ENCODE peak calls at places on chromosomes 4 and X, in seven cellular contexts. G is neural progenitor cell, I is uterus, H is foreskin keratinocyte, A is aorta, S is esophagus muscularis mucosa, Z is transverse colon. W is an unnamed sample.

GRCh38 chrX:72126539-72127140 is 5.1 kb downstream of the RTL5 start:
- DNase-seq in G (peak; percentile 72), I (peak; percentile 90), H (peak; percentile 28), A (peak; percentile 92), S (peak; percentile 95), Z (peak; percentile 87), W (peak; percentile 45)

GRCh38 chr4:8295471-8295870 is 25.9 kb downstream of the HTRA3 start:
- DNase-seq in G (no peak), I (no peak), H (no peak), A (peak; percentile 21), S (no peak), Z (no peak), W (no peak)

GRCh38 chrX:80648023-80648422 is 161.7 kb downstream of the BRWD3 start:
- DNase-seq in G (peak; percentile 4), I (no peak), H (no peak), A (no peak), S (no peak), Z (no peak), W (no peak)

GRCh38 chr4:135741583-135741982 is 1540.0 kb upstream of the PABPC4L start:
- DNase-seq in G (peak; percentile 4), I (no peak), H (no peak), A (no peak), S (no peak), Z (no peak), W (no peak)

GRCh38 chr4:110793890-110794588 is 171.2 kb upstream of the PITX2 start:
- DNase-seq in G (peak; percentile 83), I (no peak), H (no peak), A (no peak), S (no peak), Z (no peak), W (no peak)

GRCh38 chrX:30822068-30822671 is 66.9 kb downstream of the TAB3 start:
- DNase-seq in G (no peak), I (no peak), H (no peak), A (no peak), S (no peak), Z (no peak), W (no peak)

GRCh38 chr4:168830777-168831512 is 179.1 kb downstream of the CBR4 start:
- DNase-seq in G (no peak), I (no peak), H (no peak), A (no peak), S (no peak), Z (no peak), W (no peak)

GRCh38 chr4:88054909-88055308 is 47.5 kb downstream of the PKD2 start:
- DNase-seq in G (peak; percentile 60), I (no peak), H (no peak), A (no peak), S (no peak), Z (peak; percentile 37), W (peak; percentile 8)

GRCh38 chrX:124263743-124264142 is 68.7 kb upstream of the TEX13D start:
- DNase-seq in G (no peak), I (no peak), H (peak; percentile 2), A (no peak), S (no peak), Z (no peak), W (no peak)

GRCh38 chrX:53160297-53160983 is 64.6 kb downstream of the KDM5C start:
- DNase-seq in G (no peak), I (no peak), H (peak; percentile 4), A (no peak), S (no peak), Z (peak; percentile 16), W (no peak)

GRCh38 chr4:112910109-112910736 is 139.2 kb upstream of the ANK2 start:
- DNase-seq in G (peak; percentile 11), I (no peak), H (no peak), A (no peak), S (no peak), Z (no peak), W (no peak)

GRCh38 chr4:17580969-17581368 is 4.0 kb downstream of the LAP3 start:
- DNase-seq in G (no peak), I (no peak), H (no peak), A (no peak), S (no peak), Z (no peak), W (no peak)

GRCh38 chr4:39068907-39069306 is 6.9 kb downstream of the KLHL5 start:
- DNase-seq in G (no peak), I (no peak), H (no peak), A (no peak), S (no peak), Z (no peak), W (no peak)

GRCh38 chrX:94742772-94743171 is 1068.8 kb downstream of the FAM133A start:
- DNase-seq in G (no peak), I (no peak), H (no peak), A (no peak), S (no peak), Z (no peak), W (no peak)

GRCh38 chr4:176256921-176257320 is 12.1 kb downstream of the ASB5 start:
- DNase-seq in G (peak; percentile 70), I (no peak), H (no peak), A (no peak), S (no peak), Z (no peak), W (no peak)

GRCh38 chr4:158051401-158052235 is 121.2 kb downstream of the GASK1B start:
- DNase-seq in G (no peak), I (peak; percentile 62), H (no peak), A (peak; percentile 56), S (no peak), Z (no peak), W (no peak)

GRCh38 chr4:2873329-2873728 is 29.7 kb downstream of the ADD1 start:
- DNase-seq in G (no peak), I (no peak), H (no peak), A (no peak), S (no peak), Z (no peak), W (no peak)

GRCh38 chr4:2878346-2878745 is 34.7 kb downstream of the ADD1 start:
- DNase-seq in G (no peak), I (no peak), H (no peak), A (no peak), S (no peak), Z (no peak), W (no peak)

GRCh38 chr4:2879026-2879425 is 35.4 kb downstream of the ADD1 start:
- DNase-seq in G (no peak), I (no peak), H (no peak), A (no peak), S (no peak), Z (no peak), W (no peak)

GRCh38 chr4:2874861-2875260 is 31.2 kb downstream of the ADD1 start:
- DNase-seq in G (no peak), I (no peak), H (no peak), A (no peak), S (no peak), Z (no peak), W (no peak)

DNA sequence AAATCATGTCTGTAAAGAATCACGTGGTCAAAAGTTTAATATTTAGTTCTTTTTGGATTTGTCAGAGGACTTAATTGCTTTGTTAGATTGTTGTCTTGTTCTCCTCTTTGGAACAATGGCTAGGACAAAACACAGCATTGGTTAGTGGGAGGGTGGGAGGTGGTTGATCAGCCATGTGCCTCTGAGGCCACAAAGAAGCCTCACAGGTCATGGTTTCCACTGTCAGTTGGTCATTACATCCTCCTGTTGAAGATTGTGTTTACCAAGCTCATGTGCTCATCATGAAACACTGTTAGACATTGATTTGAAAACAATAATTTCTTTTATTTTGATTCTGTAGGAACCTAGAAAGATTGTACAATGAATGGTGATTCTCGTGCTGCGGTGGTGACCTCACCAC is 31.9 kb downstream of the ADD1 start:
- DNase-seq in G (no peak), I (no peak), H (no peak), A (no peak), S (no peak), Z (no peak), W (no peak)
- H3K27ac ChIP-seq in G (no peak overlapping the region), I (no peak overlapping the region), H (no peak overlapping the region), A (no peak overlapping the region), S (no peak overlapping the region), Z (no peak overlapping the region), W (peak overlapping the region; percentile 86)

GRCh38 chr4:170026253-170026991 is at the start of gene MFAP3L:
- DNase-seq in G (peak; percentile 97), I (peak; percentile 80), H (peak; percentile 54), A (peak; percentile 92), S (no peak), Z (peak; percentile 91), W (peak; percentile 86)
- H3K27ac ChIP-seq in G (peak within 1 kb of the TSS; percentile 79), I (peak within 1 kb of the TSS; percentile 94), H (peak within 1 kb of the TSS; percentile 30), A (peak within 1 kb of the TSS; percentile 83), S (peak within 1 kb of the TSS; percentile 92), Z (peak within 1 kb of the TSS; percentile 94), W (peak within 1 kb of the TSS; percentile 96)

DNA sequence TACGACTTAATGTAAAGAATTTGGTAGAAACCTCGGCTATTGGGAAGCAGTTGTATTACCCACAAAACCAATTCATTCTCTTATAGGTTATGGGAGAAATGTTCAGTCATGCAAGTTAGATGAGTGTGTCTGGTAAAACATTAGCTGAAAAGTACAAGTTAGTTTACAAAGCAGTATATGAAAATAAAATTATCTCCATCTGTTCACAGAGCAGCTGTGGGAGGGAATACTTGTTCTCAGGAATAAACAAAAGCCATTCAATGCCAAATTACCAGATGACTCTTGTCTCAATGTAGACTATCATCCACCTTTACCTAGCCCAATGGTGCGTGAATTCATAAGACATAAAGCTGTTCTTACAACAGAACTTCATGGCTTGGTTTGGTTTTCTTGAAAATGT is 28.6 kb downstream of the STAP1 start:
- DNase-seq in G (no peak), I (no peak), H (no peak), A (no peak), S (no peak), Z (no peak), W (no peak)
- H3K27ac ChIP-seq in G (no peak overlapping the region), I (no peak overlapping the region), H (no peak overlapping the region), A (no peak overlapping the region), S (no peak overlapping the region), Z (no peak overlapping the region), W (no peak overlapping the region)

GRCh38 chr4:7146059-7146763 is 46.1 kb upstream of the SORCS2 start:
- DNase-seq in G (no peak), I (no peak), H (no peak), A (no peak), S (no peak), Z (no peak), W (no peak)

GRCh38 chr4:7147261-7147660 is 45.1 kb upstream of the SORCS2 start:
- DNase-seq in G (no peak), I (no peak), H (no peak), A (no peak), S (no peak), Z (no peak), W (no peak)

GRCh38 chr4:7144374-7145290 is 47.7 kb upstream of the SORCS2 start:
- DNase-seq in G (no peak), I (no peak), H (no peak), A (no peak), S (no peak), Z (no peak), W (no peak)

GRCh38 chr4:7146764-7147071 is 45.6 kb upstream of the SORCS2 start:
- DNase-seq in G (no peak), I (no peak), H (no peak), A (no peak), S (no peak), Z (no peak), W (no peak)

DNA sequence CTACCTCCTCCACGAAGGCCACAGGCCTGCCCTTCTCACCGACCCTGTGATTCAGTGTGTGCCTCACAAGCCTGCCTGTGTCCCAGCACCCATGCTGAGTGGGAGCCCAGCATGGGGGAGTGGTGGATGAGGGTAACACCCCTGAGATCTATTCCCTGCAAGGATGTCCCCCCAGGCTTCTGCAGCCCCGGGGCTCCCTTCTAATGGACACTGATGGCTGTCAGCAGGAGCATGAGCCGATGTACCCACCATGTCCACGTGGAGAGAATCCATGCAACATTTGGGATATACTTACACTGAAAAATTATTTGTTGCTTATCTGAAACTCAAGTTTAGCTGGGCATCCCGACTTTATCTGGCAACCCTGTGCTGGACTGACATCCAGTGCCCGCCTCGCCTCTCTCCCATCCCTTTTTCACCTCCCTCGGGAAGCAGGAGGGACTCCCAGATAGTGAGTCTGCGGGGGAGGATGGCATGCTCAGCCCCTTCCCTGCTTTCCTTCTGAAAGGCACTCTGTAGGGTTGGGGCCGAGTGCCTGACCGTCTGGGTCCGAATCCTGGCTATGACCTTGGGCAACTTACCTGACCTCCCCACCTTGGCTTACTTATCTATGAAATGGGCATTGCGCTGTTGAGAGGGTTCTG is 46.9 kb upstream of the SORCS2 start:
- DNase-seq in G (no peak), I (no peak), H (no peak), A (no peak), S (no peak), Z (no peak), W (no peak)
- H3K27ac ChIP-seq in G (no peak overlapping the region), I (no peak overlapping the region), H (no peak overlapping the region), A (no peak overlapping the region), S (no peak overlapping the region), Z (no peak overlapping the region), W (no peak overlapping the region)